ENCODE peak calls at places on chromosome 12, in five cellular contexts. O is left colon, T is ELR, D is mucosa of gallbladder, K is stomach. A is an unnamed sample.

GRCh38 chr12:83168756-83169155 is 482.1 kb downstream of the TMTC2 start:
- DNase-seq in O (no peak), K (no peak), D (no peak), T (no peak), A (no peak)

GRCh38 chr12:21476949-21477348 is 24.5 kb downstream of the RECQL start:
- DNase-seq in T (peak; percentile 82), O (no peak), K (no peak), D (no peak), A (no peak)

GRCh38 chr12:53100466-53101151 is 2.7 kb upstream of the SOAT2 start:
- DNase-seq in D (no peak), T (no peak), O (no peak), K (peak; percentile 5), A (no peak)

GRCh38 chr12:76137611-76138010 is 53.1 kb upstream of the NAP1L1 start:
- DNase-seq in T (no peak), D (no peak), K (no peak), O (no peak), A (no peak)

GRCh38 chr12:63353559-63353958 is 202.6 kb upstream of the AVPR1A start:
- DNase-seq in K (no peak), O (no peak), T (peak; percentile 73), D (no peak), A (no peak)

GRCh38 chr12:122852336-122853275 is 17.3 kb downstream of the HIP1R start:
- DNase-seq in O (no peak), K (no peak), D (no peak), T (no peak), A (no peak)

GRCh38 chr12:62317017-62317416 is 56.8 kb downstream of the USP15 start:
- DNase-seq in T (no peak), D (no peak), K (no peak), O (no peak), A (no peak)

GRCh38 chr12:12645485-12645884 is 33.8 kb downstream of the CREBL2 start:
- DNase-seq in O (no peak), D (peak; percentile 20), K (no peak), T (peak; percentile 71), A (no peak)

GRCh38 chr12:94560416-94561221 is 89.7 kb downstream of the TMCC3 start:
- DNase-seq in K (no peak), D (no peak), T (peak; percentile 91), O (peak; percentile 42), A (peak; percentile 74)

GRCh38 chr12:111529424-111530368 is 69.4 kb downstream of the ATXN2 start:
- DNase-seq in T (peak; percentile 74), O (peak; percentile 28), D (peak; percentile 23), K (peak; percentile 29), A (no peak)

GRCh38 chr12:128069359-128069997 is 197.5 kb upstream of the TMEM132C start:
- DNase-seq in T (peak; percentile 66), O (peak; percentile 68), D (peak; percentile 34), K (no peak), A (peak; percentile 14)

A was measured in T1000.